ENCODE peak calls at places on chromosomes 3 and 15, in nine cellular contexts. Y is anterior cingulate cortex; B is activated T-cell treated with anti-CD3 and anti-CD28 coated beads for 24 hours; N is stomach; V is stimulated activated CD4-positive, alpha-beta T cell treated with anti-CD3 and anti-CD28 coated beads, Interleukin-2, amount 100 ng/mL, for 48 hours; M is HFFc6; S is CD4-positive, alpha-beta memory T cell; K is A549; I is T-cell. X is an unnamed sample.

GRCh38 chr3:189100866-189101265 is 70.9 kb upstream of the TPRG1 start:
- DNase-seq in Y (no peak), B (no peak), N (no peak), V (no peak), M (no peak), S (no peak), K (no peak), I (no peak), X (no peak)

GRCh38 chr15:69469467-69470191 is 17.0 kb downstream of the RPLP1 start:
- DNase-seq in Y (no peak), B (no peak), N (no peak), V (no peak), M (peak; percentile 54), S (no peak), K (no peak), I (no peak), X (peak; percentile 74)

GRCh38 chr3:178618197-178618596 is 82.0 kb downstream of the KCNMB2 start:
- DNase-seq in Y (no peak), B (no peak), N (no peak), V (no peak), M (no peak), S (no peak), K (no peak), I (no peak), X (no peak)

GRCh38 chr3:190532626-190533155 is 18.8 kb downstream of the IL1RAP start:
- DNase-seq in Y (no peak), B (no peak), N (no peak), V (no peak), M (no peak), S (no peak), K (no peak), I (no peak), X (no peak)

GRCh38 chr3:118262800-118263402 is 771.7 kb downstream of the IGSF11 start:
- DNase-seq in Y (no peak), B (no peak), N (no peak), V (no peak), M (no peak), S (no peak), K (no peak), I (no peak), X (no peak)

GRCh38 chr15:56460947-56461346 is 4.0 kb downstream of the MNS1 start:
- DNase-seq in Y (no peak), B (no peak), N (no peak), V (no peak), M (no peak), S (no peak), K (no peak), I (no peak), X (no peak)

GRCh38 chr3:13134879-13135206 is 61.6 kb upstream of the IQSEC1 start:
- DNase-seq in Y (no peak), B (no peak), N (peak; percentile 17), V (no peak), M (no peak), S (no peak), K (no peak), I (no peak), X (no peak)

GRCh38 chr15:86630946-86631345 is 551.3 kb downstream of the AGBL1 start:
- DNase-seq in Y (no peak), B (no peak), N (no peak), V (no peak), M (no peak), S (no peak), K (no peak), I (no peak), X (no peak)

GRCh38 chr3:86954226-86954625 is 36.7 kb downstream of the VGLL3 start:
- DNase-seq in Y (no peak), B (no peak), N (no peak), V (no peak), M (peak; percentile 56), S (no peak), K (no peak), I (no peak), X (no peak)

GRCh38 chr15:49103002-49103401 is 52.4 kb downstream of the COPS2 start:
- DNase-seq in Y (no peak), B (no peak), N (no peak), V (no peak), M (peak; percentile 64), S (no peak), K (no peak), I (no peak), X (no peak)

GRCh38 chr3:153043729-153044314 is 118.2 kb upstream of the RAP2B start:
- DNase-seq in Y (no peak), B (no peak), N (no peak), V (no peak), M (peak; percentile 45), S (no peak), K (no peak), I (no peak), X (peak; percentile 31)

GRCh38 chr3:67094769-67095168 is 96.7 kb downstream of the KBTBD8 start:
- DNase-seq in Y (no peak), B (no peak), N (no peak), V (no peak), M (no peak), S (no peak), K (no peak), I (no peak), X (peak; percentile 32)

GRCh38 chr3:102933377-102933776 is 498.6 kb downstream of the ZPLD1 start:
- DNase-seq in Y (no peak), B (no peak), N (no peak), V (no peak), M (no peak), S (no peak), K (no peak), I (no peak), X (no peak)

GRCh38 chr3:72488736-72489030 is 359.6 kb downstream of the SHQ1 start:
- DNase-seq in Y (no peak), B (no peak), N (no peak), V (no peak), M (peak; percentile 56), S (no peak), K (no peak), I (no peak), X (peak; percentile 94)

GRCh38 chr3:57559526-57559925 is 3.5 kb downstream of the PDE12 start:
- DNase-seq in Y (no peak), B (no peak), N (no peak), V (no peak), M (peak; percentile 31), S (no peak), K (no peak), I (no peak), X (peak; percentile 12)

GRCh38 chr3:194711913-194712312 is 26.2 kb downstream of the FAM43A start:
- DNase-seq in Y (no peak), B (no peak), N (no peak), V (no peak), M (peak; percentile 92), S (no peak), K (no peak), I (no peak), X (peak; percentile 96)

GRCh38 chr15:25057574-25057973 is 102.8 kb downstream of the SNRPN start:
- DNase-seq in Y (no peak), B (no peak), N (peak; percentile 9), V (no peak), M (no peak), S (no peak), K (no peak), I (no peak), X (no peak)

GRCh38 chr3:121914081-121914998 is 20.1 kb downstream of the SLC15A2 start:
- DNase-seq in Y (no peak), B (no peak), N (no peak), V (no peak), M (no peak), S (no peak), K (no peak), I (no peak), X (no peak)